ENCODE peak calls at places on chromosome 17, in five cellular contexts. R, L, M, N and J are unnamed samples.

GRCh38 chr17:63514477-63514876 is 8.7 kb upstream of the KCNH6 start:
- DNase-seq in R (no peak), L (no peak), M (no peak), N (no peak), J (no peak)

GRCh38 chr17:70172921-70173320 is 3.6 kb downstream of the KCNJ2 start:
- DNase-seq in R (no peak), M (no peak), L (no peak), N (no peak), J (peak; percentile 75)

GRCh38 chr17:64133546-64134215 is 3.7 kb upstream of the ERN1 start:
- DNase-seq in M (peak; percentile 46), N (peak; percentile 74), R (no peak), L (peak; percentile 49), J (peak; percentile 38)

GRCh38 chr17:70104688-70105087 is 29.7 kb downstream of the KCNJ16 start:
- DNase-seq in M (no peak), L (no peak), N (no peak), R (no peak), J (no peak)

GRCh38 chr17:16927641-16928321 is 44.1 kb downstream of the TNFRSF13B start:
- DNase-seq in M (peak; percentile 28), N (no peak), R (no peak), L (no peak), J (no peak)

GRCh38 chr17:77371888-77372443 is 231.2 kb downstream of the SEC14L1 start:
- DNase-seq in N (no peak), M (no peak), R (no peak), L (no peak), J (no peak)

GRCh38 chr17:59361386-59361785 is 29.9 kb downstream of the YPEL2 start:
- DNase-seq in L (no peak), M (no peak), N (peak; percentile 96), R (no peak), J (peak; percentile 78)

GRCh38 chr17:17403899-17404576 is 72.8 kb upstream of the MED9 start:
- DNase-seq in N (no peak), L (no peak), M (no peak), R (no peak), J (no peak)

GRCh38 chr17:37743612-37743874 is 1.3 kb downstream of the HNF1B start:
- DNase-seq in L (no peak), R (no peak), N (no peak), M (peak; percentile 70), J (no peak)

GRCh38 chr17:77959926-77960521 is 1.5 kb downstream of the TNRC6C start:
- DNase-seq in M (peak; percentile 57), N (peak; percentile 29), L (peak; percentile 29), R (no peak), J (no peak)

GRCh38 chr17:57597531-57598453 is 147.3 kb downstream of the CCDC182 start:
- DNase-seq in R (peak; percentile 49), M (peak; percentile 83), L (peak; percentile 69), N (peak; percentile 82), J (peak; percentile 72)

GRCh38 chr17:77441130-77441920 is 300.6 kb downstream of the SEC14L1 start:
- DNase-seq in L (no peak), R (no peak), M (no peak), N (no peak), J (no peak)

GRCh38 chr17:19249681-19250080 is 12.5 kb downstream of the EPN2 start:
- DNase-seq in N (peak; percentile 33), R (no peak), M (no peak), L (no peak), J (no peak)

DNA sequence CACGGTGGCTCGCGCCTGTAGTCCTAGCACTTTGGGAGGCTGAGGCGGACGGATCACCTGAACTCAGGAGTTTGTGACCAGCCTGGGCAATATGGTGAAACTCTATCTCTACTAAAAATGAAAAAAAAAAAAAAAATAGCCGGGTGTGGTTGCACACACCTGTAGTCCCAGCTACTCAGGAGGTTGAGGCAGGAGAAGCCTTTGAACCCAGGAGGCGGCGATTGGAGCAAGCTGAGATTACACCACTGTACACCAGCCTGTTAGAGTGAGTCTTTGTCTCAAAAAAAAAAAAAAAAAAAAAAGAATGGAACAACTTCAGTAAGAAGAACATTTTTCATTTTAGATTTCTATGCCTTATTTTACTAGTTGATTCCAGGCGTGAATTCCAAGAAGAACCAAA is 2.7 kb downstream of the NUP85 start:
- DNase-seq in N (no peak), R (no peak), L (no peak), M (no peak), J (no peak)
- H2BK12ac ChIP-seq in N (no peak overlapping the region), R (no peak overlapping the region), L (no peak overlapping the region), M (no peak overlapping the region), J (no peak overlapping the region)

DNA sequence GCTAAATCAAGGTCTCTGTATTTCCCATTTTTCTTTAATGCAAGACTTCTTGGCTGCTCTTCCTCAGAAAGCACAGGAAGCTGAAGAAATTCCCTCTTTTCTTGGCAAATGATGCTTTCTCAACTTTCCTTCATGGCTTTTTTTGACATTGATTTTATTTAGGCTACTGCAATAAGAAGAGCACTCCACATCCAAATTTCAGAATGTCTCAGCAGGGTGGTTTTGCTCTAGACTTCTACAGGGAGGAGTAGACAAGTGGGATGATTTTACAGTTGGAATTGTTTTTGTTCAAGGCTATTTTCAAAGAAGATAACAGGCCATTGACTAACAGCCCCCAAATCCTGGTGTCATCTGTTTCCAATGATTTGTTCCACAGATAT is 7.8 kb downstream of the FAM20A start:
- DNase-seq in R (no peak), N (no peak), M (no peak), L (no peak), J (no peak)
- H3K27ac ChIP-seq in R (no peak overlapping the region), N (no peak overlapping the region), M (no peak overlapping the region), L (no peak overlapping the region), J (no peak overlapping the region)

DNA sequence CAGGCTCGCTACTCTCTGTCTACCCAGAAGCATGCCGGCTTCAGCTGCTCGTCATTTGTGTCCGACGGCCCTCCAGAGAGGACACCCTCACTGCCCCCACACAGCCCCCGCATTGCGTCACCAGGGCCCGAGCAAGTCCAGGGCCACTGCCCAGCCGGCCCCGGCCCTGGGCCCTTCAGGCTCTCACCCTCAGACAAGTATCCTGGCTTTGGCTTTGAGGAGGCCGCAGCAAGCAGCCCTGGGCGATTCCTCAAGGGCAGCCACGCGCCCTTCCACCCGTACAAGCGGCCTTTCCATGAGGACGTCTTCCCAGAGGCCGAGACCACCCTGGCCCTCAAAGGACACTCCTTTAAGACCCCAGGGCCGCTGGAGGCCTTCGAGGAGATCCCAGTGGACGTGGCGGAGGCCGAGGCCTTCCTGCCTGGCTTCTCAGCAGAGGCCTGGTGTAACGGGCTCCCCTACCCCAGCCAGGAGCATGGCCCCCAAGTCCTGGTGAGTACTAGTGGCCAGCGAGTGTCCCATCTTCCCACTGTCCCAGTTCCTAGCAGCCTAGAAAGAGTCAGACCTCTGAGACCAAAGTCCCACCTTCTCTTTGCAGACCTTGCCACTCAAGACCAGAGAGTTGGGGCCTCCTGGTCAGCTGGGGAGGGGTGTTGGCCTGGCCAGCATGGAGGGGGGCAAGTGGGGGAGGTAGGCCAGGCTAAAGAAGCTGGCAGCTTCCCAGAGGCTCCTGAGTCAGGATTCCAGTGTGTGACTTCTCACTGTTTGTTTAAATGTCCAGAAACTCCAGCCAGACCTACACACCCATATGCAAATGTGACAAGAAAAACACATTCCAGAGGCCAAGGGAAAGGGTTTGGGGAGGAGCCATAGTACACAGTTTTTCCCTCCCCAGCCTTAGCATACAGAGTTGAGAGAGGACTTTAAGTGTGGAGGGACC is 18.6 kb downstream of the FOXN1 start:
- DNase-seq in L (no peak), M (no peak), R (no peak), N (peak; percentile 67), J (no peak)
- H2AFZ ChIP-seq in L (peak overlapping the region; percentile 44), M (no peak overlapping the region), R (no peak overlapping the region), N (peak overlapping the region; percentile 32), J (no peak overlapping the region)

DNA sequence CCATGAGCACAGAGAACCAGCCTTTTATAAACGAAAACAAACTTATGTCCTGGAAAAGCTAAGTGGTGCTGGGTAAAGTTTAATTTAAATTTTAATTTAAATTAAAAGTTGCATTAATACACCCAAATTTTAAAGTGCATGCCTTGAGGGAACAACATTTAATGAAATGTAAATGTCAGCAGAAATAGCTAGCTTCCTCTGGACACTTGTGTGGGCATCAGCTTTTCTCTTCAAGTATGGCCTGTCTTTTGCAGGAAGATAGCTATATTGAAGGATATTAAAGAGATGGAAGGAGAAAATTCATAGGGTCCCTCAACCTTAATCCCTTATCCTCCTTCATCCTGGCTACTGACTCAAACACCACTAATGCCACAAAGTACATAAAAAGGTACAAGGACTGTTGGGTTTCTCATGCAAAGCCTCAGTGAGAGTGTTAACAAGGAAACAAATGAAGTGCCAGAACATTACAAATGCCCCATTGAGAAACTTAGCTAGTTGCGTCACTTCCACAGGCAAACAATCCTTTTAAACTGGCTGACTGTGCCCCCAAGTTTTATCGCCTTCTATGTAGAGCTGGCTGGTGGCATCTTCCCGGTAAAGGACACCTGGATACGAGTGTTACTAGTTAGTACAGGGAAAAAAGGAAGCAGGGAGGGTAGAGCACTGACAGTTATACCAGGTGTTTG is 14.1 kb downstream of the PHF12 start:
- DNase-seq in N (peak; percentile 72), M (no peak), R (no peak), L (no peak), J (no peak)
- H2BK12ac ChIP-seq in N (no peak overlapping the region), M (no peak overlapping the region), R (no peak overlapping the region), L (no peak overlapping the region), J (no peak overlapping the region)

GRCh38 chr17:67050066-67050465 is 5.7 kb downstream of the CACNG1 start:
- DNase-seq in N (no peak), M (no peak), L (no peak), R (no peak), J (no peak)
- H3K27ac ChIP-seq in N (no peak overlapping the region), M (no peak overlapping the region), L (no peak overlapping the region), R (no peak overlapping the region), J (no peak overlapping the region)

GRCh38 chr17:49896860-49897259 is 49.0 kb upstream of the TAC4 start:
- DNase-seq in L (no peak), M (no peak), N (no peak), R (no peak), J (peak; percentile 65)

GRCh38 chr17:49898547-49899490 is 51.0 kb upstream of the TAC4 start:
- DNase-seq in M (peak; percentile 89), L (no peak), N (no peak), R (peak; percentile 70), J (peak; percentile 59)

GRCh38 chr17:49894761-49895160 is 46.9 kb upstream of the TAC4 start:
- DNase-seq in N (no peak), R (no peak), M (no peak), L (no peak), J (no peak)

GRCh38 chr17:49895812-49896211 is 47.9 kb upstream of the TAC4 start:
- DNase-seq in L (no peak), R (no peak), N (no peak), M (no peak), J (no peak)

GRCh38 chr17:49896222-49896621 is 48.4 kb upstream of the TAC4 start:
- DNase-seq in L (no peak), R (no peak), M (no peak), N (no peak), J (peak; percentile 73)
- H2AFZ ChIP-seq in L (no peak overlapping the region), R (no peak overlapping the region), M (no peak overlapping the region), N (no peak overlapping the region), J (no peak overlapping the region)

DNA sequence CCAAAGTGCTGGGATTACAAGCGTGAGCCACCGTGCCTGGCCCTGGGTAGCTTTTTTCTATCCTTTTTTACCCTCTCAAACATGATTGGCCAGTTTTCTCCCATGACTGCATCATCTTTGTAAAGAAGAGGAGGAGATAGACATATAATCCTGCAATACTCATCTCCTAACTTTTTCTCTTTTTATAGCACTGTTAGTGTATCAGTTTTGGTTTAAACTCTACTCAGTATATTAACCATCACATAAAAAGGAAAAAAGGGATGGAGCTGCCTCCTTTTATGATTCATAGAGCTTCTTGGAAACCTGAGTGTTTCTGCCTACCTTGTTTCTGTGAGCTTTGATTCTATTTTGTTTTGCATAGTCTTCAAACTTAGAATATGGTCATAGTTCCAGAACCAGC is 12.0 kb upstream of the TMEM106A start:
- DNase-seq in N (no peak), L (no peak), M (no peak), R (no peak), J (no peak)
- H2BK12ac ChIP-seq in N (no peak overlapping the region), L (no peak overlapping the region), M (no peak overlapping the region), R (no peak overlapping the region), J (no peak overlapping the region)